ENCODE peak calls at places on chromosomes 3 and 15, in four cellular contexts. V is lung, B is psoas muscle, E is MM.1S. U is an unnamed sample. For H3K4me1, the result is how much of the 10 kb centered on the place peaks cover.

GRCh38 chr3:170740726-170741591 is 129.0 kb downstream of the RPL22L1 start:
- DNase-seq in V (no peak), B (peak), E (no peak), U (no peak)

GRCh38 chr15:52040167-52040900 is 21.3 kb downstream of the MAPK6 start:
- DNase-seq in V (no peak), B (no peak), E (peak), U (no peak)

GRCh38 chr3:17352620-17353019 is 389.8 kb downstream of the TBC1D5 start:
- DNase-seq in V (no peak), B (no peak), E (no peak), U (no peak)

GRCh38 chr15:52417501-52417900 is 111.2 kb downstream of the MYO5A start:
- DNase-seq in V (no peak), B (no peak), E (no peak), U (peak)

GRCh38 chr3:126442099-126442848 is 33.4 kb downstream of the ZXDC start:
- DNase-seq in V (no peak), B (peak), E (no peak), U (no peak)

GRCh38 chr3:174197416-174197815 is 661.7 kb upstream of the NAALADL2 start:
- DNase-seq in V (no peak), B (no peak), E (no peak), U (no peak)

GRCh38 chr15:94252906-94253305 is 21.5 kb downstream of the MCTP2 start:
- DNase-seq in V (no peak), B (no peak), E (no peak), U (no peak)

GRCh38 chr15:67808821-67809220 is 16.5 kb upstream of the SKOR1 start:
- DNase-seq in V (no peak), B (no peak), E (no peak), U (no peak)

GRCh38 chr3:154334973-154335420 is 10.7 kb upstream of the DHX36 start:
- DNase-seq in V (no peak), B (no peak), E (peak), U (no peak)

GRCh38 chr3:11096266-11097135 is 57.8 kb upstream of the HRH1 start:
- DNase-seq in V (peak), B (peak), E (no peak), U (peak)

GRCh38 chr3:44442591-44443309 is 34.7 kb downstream of the ZNF445 start:
- DNase-seq in V (no peak), B (no peak), E (peak), U (no peak)

GRCh38 chr3:159266779-159267178 is 464.9 kb downstream of the MFSD1 start:
- DNase-seq in V (no peak), B (no peak), E (peak), U (peak)

GRCh38 chr3:9433884-9434521 is 36.6 kb downstream of the SETD5 start:
- DNase-seq in V (no peak), B (no peak), E (no peak), U (no peak)

GRCh38 chr15:45642203-45642932 is 7.5 kb downstream of the SQOR start:
- DNase-seq in V (no peak), B (peak), E (no peak), U (no peak)

GRCh38 chr15:86611392-86612040 is 531.8 kb downstream of the AGBL1 start:
- DNase-seq in V (no peak), B (no peak), E (peak), U (no peak)

DNA sequence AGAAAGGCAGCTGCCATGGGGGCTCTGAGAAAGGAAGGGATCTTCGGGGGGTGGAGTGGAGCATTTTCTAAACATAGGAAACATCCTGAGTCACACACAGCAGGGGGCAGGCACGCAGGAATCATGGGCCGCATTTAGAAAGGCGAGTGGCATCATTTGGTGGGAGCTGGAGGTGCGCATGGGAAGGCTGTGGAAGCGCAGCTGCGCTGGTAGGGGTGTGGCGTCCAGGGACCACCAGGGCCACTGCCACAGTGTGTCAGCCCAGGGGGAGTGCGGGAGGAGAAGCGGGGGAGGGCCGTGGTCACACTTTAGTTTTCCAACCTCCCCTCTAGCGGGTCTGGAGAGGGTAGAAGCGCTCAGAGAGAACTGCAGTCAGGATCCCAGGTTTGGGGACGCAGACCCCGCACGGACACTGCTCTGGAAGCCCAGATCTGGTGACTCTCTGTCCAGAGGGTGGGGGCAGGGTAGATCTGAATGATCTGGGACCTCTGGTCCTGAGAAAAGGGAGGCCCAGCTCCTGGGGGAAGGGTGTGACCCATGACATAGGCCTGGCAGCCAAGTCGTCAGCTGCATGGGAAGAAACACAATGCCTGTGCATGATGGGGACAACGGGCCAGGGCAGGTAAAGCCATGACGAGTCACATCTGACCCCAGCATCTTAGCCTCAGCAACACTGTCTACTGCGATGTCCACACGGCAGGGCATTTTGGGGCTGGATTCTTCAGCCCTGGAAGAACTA is 88.0 kb upstream of the IQSEC1 start:
- DNase-seq in V (no peak), B (no peak), E (no peak), U (no peak)
- TF ChIP-seq CTCF in V (no peak), B (no peak), E (no peak), U (no peak)

DNA sequence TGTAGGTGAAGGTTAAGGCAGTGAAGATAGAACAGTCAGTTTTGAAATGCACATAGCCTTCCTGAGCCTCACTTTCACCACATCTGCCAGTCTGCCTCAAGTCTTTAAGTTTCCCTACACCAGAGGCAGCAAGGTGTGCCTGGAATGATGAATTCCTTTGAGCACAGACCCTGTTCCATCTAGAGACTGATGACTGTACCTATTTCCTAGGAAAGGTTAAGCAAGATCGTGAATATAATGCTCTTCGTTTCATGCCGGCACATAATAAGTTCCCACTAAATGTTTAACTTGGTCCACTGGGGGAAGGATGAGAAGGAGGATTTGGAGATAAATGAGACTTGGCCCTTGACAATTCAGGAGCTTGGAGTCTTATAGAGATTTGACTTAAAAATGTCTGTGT is 141.9 kb downstream of the LPP start:
- DNase-seq in V (no peak), B (no peak), E (no peak), U (no peak)
- H3K4me1 ChIP-seq in V (under half), B (under half), E (under half), U (under half)

GRCh38 chr3:168091961-168092360 is 3.8 kb downstream of the GOLIM4 start:
- DNase-seq in V (no peak), B (no peak), E (no peak), U (no peak)
- H3K4me3 ChIP-seq in V (no peak), B (no peak), E (no peak), U (peak)

GRCh38 chr15:36278219-36278618 is 301.2 kb upstream of the CDIN1 start:
- DNase-seq in V (no peak), B (no peak), E (no peak), U (peak)
- TF ChIP-seq CTCF in V (no peak), B (no peak), E (no peak), U (peak)

GRCh38 chr15:31302778-31303433 is 23.7 kb upstream of the KLF13 start:
- DNase-seq in V (peak), B (peak), E (no peak), U (no peak)
- H3K4me1 ChIP-seq in V (under half), B (under half), E (under half), U (half or more)

DNA sequence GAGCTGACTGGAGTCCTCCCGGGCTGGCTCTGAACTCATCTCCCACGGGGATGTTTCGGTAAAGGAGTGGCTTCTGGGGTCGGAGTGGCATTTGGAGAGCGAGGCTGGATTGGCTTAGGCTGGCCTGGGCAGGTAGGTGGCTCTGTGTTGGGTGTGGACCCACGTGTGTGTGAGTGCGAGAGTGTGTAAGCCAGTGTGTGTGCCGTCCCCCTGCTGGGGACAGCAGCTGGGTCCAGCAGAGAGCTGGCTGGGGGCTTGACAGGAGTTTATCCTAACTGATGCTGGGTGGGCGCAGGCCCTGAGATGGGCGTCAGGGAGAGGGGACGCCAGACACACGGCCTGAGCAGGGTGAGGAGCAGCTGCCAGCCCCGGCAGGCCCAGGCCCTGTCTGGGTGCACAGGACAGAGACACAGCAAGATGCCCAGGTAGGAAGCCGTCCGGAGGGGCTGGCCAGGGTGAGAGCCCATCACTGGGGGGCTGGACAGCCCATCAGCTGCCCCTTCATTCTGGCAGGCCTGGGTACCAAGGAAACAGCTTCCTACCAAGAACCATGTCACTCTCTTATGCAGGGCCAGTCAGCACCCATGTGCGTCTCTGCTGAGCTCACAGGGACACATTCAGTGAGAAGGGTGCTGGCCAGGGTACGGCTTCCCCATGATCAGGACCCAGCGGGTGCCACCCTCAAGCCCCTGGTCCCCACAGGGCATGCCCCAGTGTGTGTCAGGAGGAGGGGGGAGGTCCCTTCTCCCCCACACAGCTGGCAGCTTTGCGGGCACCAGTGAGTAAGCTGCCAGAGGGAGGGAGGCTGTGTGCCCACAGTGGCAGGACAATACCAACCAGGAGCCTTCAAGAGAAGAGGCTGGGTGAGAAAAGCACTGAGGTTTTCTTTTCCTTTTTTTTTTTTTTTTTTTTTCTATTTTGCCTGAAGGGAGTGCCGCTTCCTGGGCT is 1.1 kb downstream of the PAK6 start:
- DNase-seq in V (no peak), B (no peak), E (no peak), U (no peak)
- H3K4me3 ChIP-seq in V (no peak), B (no peak), E (no peak), U (no peak)

GRCh38 chr3:36763850-36764703 is at the start of gene DCLK3:
- DNase-seq in V (no peak), B (peak), E (no peak), U (peak)
- TF ChIP-seq CTCF in V (no peak), B (no peak), E (no peak), U (peak)

U was measured in BE2C.